ENCODE peak calls at places on chromosomes 2 and 18, in four cellular contexts. F, C, U and I are unnamed samples.

GRCh38 chr18:22169011-22169888 is at the start of gene GATA6:
- DNase-seq in U (peak; percentile 90), C (peak; percentile 81), F (peak; percentile 93), I (peak; percentile 71)

GRCh38 chr2:1995584-1995983 is 251.3 kb upstream of the PXDN start:
- DNase-seq in C (no peak), U (no peak), F (no peak), I (no peak)

GRCh38 chr18:51614033-51614432 is 416.6 kb upstream of the MEX3C start:
- DNase-seq in F (no peak), U (peak; percentile 5), C (no peak), I (no peak)

GRCh38 chr18:23703057-23703986 is 14.1 kb downstream of the LAMA3 start:
- DNase-seq in U (peak; percentile 29), C (peak; percentile 57), F (no peak), I (peak; percentile 15)

GRCh38 chr2:204705243-204705971 is 160.1 kb downstream of the PARD3B start:
- DNase-seq in U (no peak), C (no peak), F (no peak), I (no peak)

GRCh38 chr2:177535968-177536514 is 143.5 kb downstream of the AGPS start:
- DNase-seq in U (no peak), F (no peak), C (no peak), I (no peak)

GRCh38 chr2:180695570-180695969 is 284.8 kb upstream of the UBE2E3 start:
- DNase-seq in F (no peak), U (no peak), C (no peak), I (no peak)

GRCh38 chr2:11366326-11366741 is 21.9 kb upstream of the ROCK2 start:
- DNase-seq in C (no peak), U (no peak), F (no peak), I (no peak)

GRCh38 chr18:61569176-61569892 is 236.1 kb downstream of the CDH20 start:
- DNase-seq in U (peak; percentile 63), C (no peak), F (no peak), I (peak; percentile 12)

GRCh38 chr2:150675807-150676206 is 188.3 kb upstream of the RND3 start:
- DNase-seq in F (no peak), C (no peak), U (no peak), I (no peak)

GRCh38 chr2:217932661-217933325 is 70.0 kb downstream of the TNS1 start:
- DNase-seq in C (no peak), F (no peak), U (peak; percentile 72), I (no peak)

GRCh38 chr18:44802508-44802907 is 121.8 kb downstream of the SETBP1 start:
- DNase-seq in F (no peak), U (no peak), C (no peak), I (no peak)

GRCh38 chr2:226354434-226354833 is 445.2 kb downstream of the IRS1 start:
- DNase-seq in C (no peak), F (no peak), U (no peak), I (no peak)

GRCh38 chr2:109242654-109243331 is 113.8 kb downstream of the SH3RF3 start:
- DNase-seq in C (peak; percentile 17), F (peak; percentile 65), U (no peak), I (no peak)

GRCh38 chr2:153786016-153786415 is 85.7 kb upstream of the GALNT13 start:
- DNase-seq in C (no peak), U (no peak), F (no peak), I (no peak)

GRCh38 chr2:205833874-205834273 is 151.6 kb downstream of the NRP2 start:
- DNase-seq in F (no peak), C (no peak), U (no peak), I (no peak)

GRCh38 chr2:42905341-42906114 is 113.1 kb upstream of the HAAO start:
- DNase-seq in F (peak; percentile 66), C (no peak), U (peak; percentile 65), I (no peak)

GRCh38 chr2:120740765-120741513 is 5.3 kb downstream of the GLI2 start:
- DNase-seq in C (no peak), U (no peak), F (no peak), I (no peak)

GRCh38 chr2:137467246-137467862 is 496.9 kb upstream of the HNMT start:
- DNase-seq in U (peak; percentile 26), C (peak; percentile 9), F (no peak), I (peak; percentile 38)

GRCh38 chr2:238359403-238359802 is 39.1 kb downstream of the TRAF3IP1 start:
- DNase-seq in F (no peak), C (no peak), U (no peak), I (no peak)
- TF ChIP-seq CTCF in F (no peak), C (no peak), U (no peak), I (no peak)

GRCh38 chr2:65834062-65834461 is 401.7 kb upstream of the SPRED2 start:
- DNase-seq in U (no peak), C (no peak), F (no peak), I (no peak)
- TF ChIP-seq CTCF in U (no peak), C (no peak), F (no peak), I (no peak)

DNA sequence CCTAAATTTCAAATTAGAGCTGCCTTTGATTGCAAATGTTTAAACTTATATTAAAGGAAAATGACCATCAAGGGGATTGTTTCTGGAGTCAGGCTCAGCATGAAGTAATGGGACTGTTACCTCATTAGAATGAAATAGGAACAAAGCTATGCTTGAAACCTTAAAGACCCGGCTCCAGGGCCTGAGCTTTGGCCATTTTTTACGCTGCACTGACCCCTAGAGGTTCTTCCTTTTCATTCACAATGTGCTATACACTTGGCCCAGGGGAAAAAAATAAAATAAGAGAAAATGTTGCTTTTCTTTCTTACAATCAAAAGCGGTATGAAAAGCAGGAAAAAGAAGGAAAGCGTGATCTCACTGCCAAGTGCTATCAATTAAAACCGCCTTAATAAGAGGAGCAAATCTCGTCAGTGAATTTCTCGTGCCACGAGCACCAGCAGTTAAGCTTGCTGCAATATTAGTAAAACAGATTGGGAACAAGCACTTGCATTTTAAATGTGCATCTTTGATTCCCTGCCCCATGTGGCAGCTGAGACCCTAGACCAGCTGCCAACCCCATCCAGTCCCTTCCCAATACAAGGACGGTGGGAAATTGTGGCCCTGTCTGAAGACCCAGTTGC is 96.6 kb downstream of the MBD2 start:
- DNase-seq in U (peak; percentile 18), C (no peak), F (no peak), I (peak; percentile 44)
- TF ChIP-seq CTCF in U (peak; percentile 63), C (no peak), F (peak; percentile 13), I (peak; percentile 50)

GRCh38 chr2:5697554-5697953 is 5.4 kb downstream of the SOX11 start:
- DNase-seq in F (no peak), U (no peak), C (no peak), I (no peak)

GRCh38 chr2:5694016-5694690 is 2.0 kb downstream of the SOX11 start:
- DNase-seq in C (no peak), F (no peak), U (no peak), I (no peak)

GRCh38 chr2:5696741-5697521 is 4.7 kb downstream of the SOX11 start:
- DNase-seq in U (peak; percentile 9), F (no peak), C (no peak), I (no peak)

GRCh38 chr2:5696351-5696740 is 4.2 kb downstream of the SOX11 start:
- DNase-seq in C (no peak), F (no peak), U (no peak), I (no peak)

DNA sequence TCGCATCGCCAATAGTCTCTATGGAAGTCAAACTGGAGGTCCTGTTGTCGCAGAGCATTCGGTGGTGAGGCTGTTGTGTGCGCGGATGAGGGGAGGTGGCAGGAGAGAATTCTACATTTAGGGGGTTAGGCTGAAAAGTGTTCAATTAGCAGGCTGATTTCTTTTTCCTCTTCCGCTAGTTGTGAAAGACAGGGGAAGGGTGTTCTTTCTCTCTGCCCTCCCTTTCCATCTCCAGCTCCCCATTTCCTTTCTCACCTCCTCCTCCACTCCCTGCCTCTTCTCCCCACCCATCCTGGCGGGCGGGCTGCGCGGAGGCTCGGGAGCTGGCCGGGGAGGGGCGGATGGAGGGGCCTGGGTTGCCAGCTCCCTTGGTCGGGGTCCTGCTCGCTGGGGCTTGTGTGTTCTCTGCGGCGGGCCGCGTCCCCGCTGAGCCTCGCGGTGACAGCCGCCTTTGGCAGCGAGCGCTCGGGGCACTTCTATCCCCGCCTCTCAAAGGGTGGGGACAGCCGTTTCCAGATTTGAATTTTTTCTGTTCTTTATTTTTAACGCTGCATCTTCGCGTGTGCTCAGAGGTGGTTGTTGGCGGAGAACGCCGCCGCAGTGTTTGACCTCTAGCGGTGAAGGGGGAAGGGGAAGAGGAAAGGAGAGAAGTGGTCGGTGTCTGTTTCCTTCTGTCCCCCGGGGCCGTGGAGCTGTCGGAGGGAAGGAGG is 3.6 kb downstream of the SOX11 start:
- DNase-seq in U (peak; percentile 8), F (no peak), C (no peak), I (no peak)
- TF ChIP-seq CTCF in U (peak; percentile 9), F (no peak), C (no peak), I (no peak)

GRCh38 chr2:9771481-9772017 is 71.7 kb upstream of the TAF1B start:
- DNase-seq in F (no peak), C (no peak), U (peak; percentile 32), I (no peak)
- TF ChIP-seq CTCF in F (no peak), C (no peak), U (peak; percentile 20), I (no peak)

DNA sequence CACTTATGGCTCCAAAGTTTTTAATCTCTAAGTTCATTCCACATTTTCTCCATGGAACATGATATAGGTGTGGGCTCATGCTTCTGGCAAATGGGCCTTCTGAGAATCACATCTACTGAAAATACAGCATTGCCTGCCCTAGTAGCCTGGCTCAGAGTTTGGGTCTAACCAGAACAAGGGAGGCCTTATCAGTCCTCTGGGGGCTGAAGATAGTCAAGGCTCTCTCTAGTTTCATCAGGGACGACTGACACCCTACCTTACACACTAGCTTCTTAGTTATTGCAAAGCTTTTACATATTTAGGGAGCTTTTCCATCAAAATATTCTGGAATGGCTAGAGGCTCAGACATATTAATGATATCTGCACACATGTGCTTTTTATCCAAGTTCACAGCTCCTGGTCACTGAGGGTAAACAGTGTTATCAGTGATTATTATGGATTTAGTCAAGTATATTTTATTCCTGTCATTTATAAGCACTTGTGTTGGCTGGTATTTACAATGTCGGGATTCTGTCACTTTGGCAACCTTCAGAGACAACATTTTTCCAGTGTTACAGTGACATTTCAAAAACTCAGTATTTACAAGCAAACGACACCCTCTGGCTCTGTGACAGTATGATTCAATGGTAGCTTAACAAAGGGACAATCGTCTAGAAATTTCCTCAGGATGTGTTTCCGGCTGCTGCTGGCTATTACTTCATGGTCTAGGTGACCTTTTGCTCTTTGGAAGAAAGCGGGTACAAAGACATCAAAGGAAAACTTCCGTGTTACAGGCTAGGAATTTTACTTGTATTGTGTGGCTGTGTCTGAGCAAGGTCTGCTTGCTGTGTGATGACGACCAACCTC is 200.6 kb downstream of the TCF4 start:
- DNase-seq in C (no peak), F (no peak), U (peak; percentile 70), I (no peak)
- TF ChIP-seq CTCF in C (no peak), F (no peak), U (no peak), I (no peak)

GRCh38 chr18:42635378-42636048 is 480.0 kb downstream of the RIT2 start:
- DNase-seq in C (no peak), U (no peak), F (no peak), I (no peak)
- TF ChIP-seq CTCF in C (no peak), U (no peak), F (no peak), I (no peak)